ENCODE peak calls at places on chromosomes 7 and 10, in nine cellular contexts. R, X, T, V, K, I, Y, U and D are unnamed samples.

GRCh38 chr7:31690892-31691291 is 3.9 kb downstream of the PPP1R17 start:
- DNase-seq in R (no peak), X (no peak), T (no peak), U (no peak), I (no peak), Y (no peak), K (no peak), V (no peak), D (no peak)

GRCh38 chr7:137343483-137343841 is at the start of gene PTN:
- DNase-seq in Y (peak), T (peak), K (no peak), I (no peak), X (no peak), U (peak), R (peak), V (no peak), D (no peak)

GRCh38 chr7:8063706-8064297 is 95.2 kb downstream of the GLCCI1 start:
- DNase-seq in I (no peak), K (no peak), Y (no peak), U (no peak), X (no peak), V (no peak), R (no peak), T (peak), D (no peak)

GRCh38 chr10:132065491-132066105 is at the start of gene JAKMIP3:
- DNase-seq in Y (peak), K (no peak), X (peak), I (peak), R (peak), U (peak), T (peak), V (no peak), D (no peak)

GRCh38 chr10:131928248-131929095 is 27.7 kb downstream of the PPP2R2D start:
- DNase-seq in V (no peak), U (no peak), K (peak), R (no peak), I (no peak), Y (peak), T (peak), X (peak), D (peak)

GRCh38 chr7:113548561-113548960 is 370.2 kb downstream of the PPP1R3A start:
- DNase-seq in T (no peak), Y (no peak), R (no peak), X (no peak), I (no peak), V (no peak), K (no peak), U (no peak), D (no peak)

GRCh38 chr10:130171196-130171595 is 35.0 kb downstream of the GLRX3 start:
- DNase-seq in R (no peak), U (no peak), V (no peak), K (no peak), X (no peak), T (no peak), Y (no peak), I (no peak), D (peak)

GRCh38 chr7:79216236-79216635 is 237.2 kb downstream of the MAGI2 start:
- DNase-seq in I (no peak), T (no peak), X (no peak), K (no peak), V (no peak), U (no peak), R (peak), Y (no peak), D (no peak)

GRCh38 chr10:775245-776075 is 86.0 kb upstream of the DIP2C start:
- DNase-seq in K (peak), X (peak), U (no peak), V (no peak), R (peak), Y (no peak), T (peak), I (no peak), D (peak)

GRCh38 chr7:32890010-32890552 is 1.5 kb downstream of the KBTBD2 start:
- DNase-seq in Y (no peak), R (no peak), K (no peak), T (peak), V (peak), U (peak), X (no peak), I (no peak), D (peak)

GRCh38 chr7:83957333-83957732 is 237.3 kb downstream of the SEMA3A start:
- DNase-seq in I (no peak), R (no peak), T (no peak), Y (peak), K (no peak), X (no peak), V (no peak), U (no peak), D (no peak)

DNA sequence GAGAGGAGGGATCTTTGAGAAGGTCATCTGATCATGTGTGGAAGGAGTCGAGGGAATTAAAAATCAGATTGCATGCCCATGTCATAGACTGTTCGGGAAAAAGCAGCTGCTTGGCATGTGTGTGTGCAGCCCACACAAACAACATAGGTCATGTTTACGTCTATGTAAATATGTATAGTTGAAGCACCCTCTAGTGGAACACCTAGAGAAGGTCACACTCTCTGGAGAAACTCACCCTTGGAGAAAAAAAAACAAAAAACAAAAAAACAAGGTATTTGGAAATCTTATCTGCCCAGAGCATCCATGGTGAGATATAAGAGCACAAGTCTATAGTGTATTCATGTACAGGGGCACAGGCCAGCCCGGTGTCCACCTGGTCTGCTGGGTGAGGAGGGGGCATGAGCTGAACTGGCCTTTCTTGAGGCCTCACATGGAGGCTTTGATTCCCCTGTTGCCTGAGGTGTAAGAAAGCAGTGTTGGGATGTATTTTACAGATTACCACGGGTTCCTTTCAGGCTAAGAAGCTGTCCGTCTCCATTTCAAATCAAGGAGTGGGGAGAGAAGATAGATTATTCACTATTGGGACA is 98.0 kb downstream of the NPY start:
- DNase-seq in K (peak), Y (no peak), R (no peak), V (peak), I (no peak), U (peak), X (no peak), T (peak), D (peak)
- TF ChIP-seq CTCF in K (peak), Y (peak), R (no peak), V (peak), I (no peak), U (peak), X (no peak), T (peak), D (peak)

GRCh38 chr10:96642530-96642929 is 55.7 kb upstream of the TM9SF3 start:
- DNase-seq in V (no peak), X (no peak), U (no peak), T (no peak), Y (no peak), R (no peak), K (no peak), I (peak), D (no peak)

GRCh38 chr10:96642973-96643372 is 56.2 kb upstream of the TM9SF3 start:
- DNase-seq in U (peak), R (peak), V (peak), K (peak), X (peak), Y (peak), T (peak), I (no peak), D (peak)

GRCh38 chr10:96645191-96645721 is 58.4 kb upstream of the TM9SF3 start:
- DNase-seq in T (no peak), Y (no peak), K (peak), I (no peak), V (no peak), X (no peak), U (no peak), R (peak), D (peak)

GRCh38 chr10:96641896-96642295 is 55.1 kb upstream of the TM9SF3 start:
- DNase-seq in U (no peak), R (no peak), K (no peak), Y (no peak), X (no peak), V (no peak), I (peak), T (no peak), D (no peak)

DNA sequence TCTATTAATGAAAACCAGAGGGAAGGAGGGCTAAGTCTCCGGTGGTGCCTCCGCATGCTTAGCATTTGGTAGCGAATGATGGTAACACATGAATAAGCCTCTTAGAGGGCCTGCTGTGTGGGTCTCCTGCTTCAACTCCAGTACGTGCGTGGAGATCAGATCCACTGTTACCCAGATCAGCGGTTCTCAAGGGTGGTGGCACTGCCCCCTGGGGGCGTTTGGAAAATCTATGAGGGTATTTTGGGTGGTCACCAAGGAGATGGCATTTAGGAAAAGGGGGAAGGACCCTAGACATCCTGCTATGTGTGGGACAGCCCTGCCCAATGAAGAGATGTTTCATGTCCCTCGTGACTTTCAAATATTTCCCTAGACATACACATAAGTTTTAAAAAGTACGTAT is 57.1 kb upstream of the TM9SF3 start:
- DNase-seq in T (no peak), Y (no peak), V (no peak), I (no peak), U (no peak), X (no peak), K (no peak), R (no peak), D (no peak)
- TF ChIP-seq CTCF in T (no peak), Y (peak), V (peak), I (no peak), U (no peak), X (no peak), K (no peak), R (no peak), D (no peak)

DNA sequence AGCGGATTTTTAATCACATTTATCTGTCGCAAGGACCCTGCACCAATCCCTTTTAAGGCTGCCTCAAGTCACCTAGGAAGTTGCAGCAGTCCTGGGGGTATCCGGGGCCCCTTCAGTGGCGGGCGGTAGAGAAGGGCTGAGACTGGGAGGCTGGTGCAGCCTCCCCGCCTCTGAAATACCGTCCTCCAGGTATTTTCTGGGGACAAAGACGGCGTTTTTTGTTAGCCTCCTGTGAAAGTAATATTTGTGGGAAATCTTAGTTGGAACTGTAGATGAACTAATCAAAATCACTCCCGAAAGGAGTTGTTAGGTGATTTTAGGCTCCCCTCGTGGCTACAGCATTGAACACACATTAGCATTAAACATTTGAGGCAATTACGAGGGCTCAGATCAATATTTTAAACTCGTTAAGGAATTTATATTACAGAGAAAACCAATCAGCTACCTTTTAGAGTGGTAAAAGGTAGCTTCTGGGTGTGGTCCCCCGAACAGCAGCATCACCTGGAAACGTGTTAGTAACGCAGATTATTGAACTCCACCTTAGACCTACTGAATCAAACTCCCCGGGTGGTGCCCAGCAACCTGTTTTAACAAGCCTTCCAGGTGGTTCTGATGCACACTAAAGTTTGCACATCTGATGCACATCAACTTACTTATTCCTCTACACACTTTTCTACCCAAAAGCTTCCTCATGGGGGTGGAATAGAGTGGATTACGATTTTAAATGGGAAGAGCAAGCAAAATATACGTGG is 548 bp upstream of the ANXA7 start:
- DNase-seq in T (no peak), X (no peak), Y (no peak), V (no peak), R (no peak), K (no peak), I (no peak), U (peak), D (no peak)
- TF ChIP-seq CTCF in T (no peak), X (peak), Y (no peak), V (peak), R (no peak), K (no peak), I (no peak), U (peak), D (no peak)

GRCh38 chr7:87225696-87226095 is 6.2 kb upstream of the TMEM243 start:
- DNase-seq in R (no peak), I (no peak), T (peak), V (no peak), U (no peak), K (no peak), Y (peak), X (no peak), D (no peak)

GRCh38 chr7:87226495-87226894 is 7.0 kb upstream of the TMEM243 start:
- DNase-seq in V (peak), U (no peak), T (no peak), K (no peak), X (no peak), I (no peak), R (no peak), Y (no peak), D (no peak)

GRCh38 chr7:87220026-87220733 is 648 bp upstream of the TMEM243 start:
- DNase-seq in U (peak), I (peak), R (peak), T (peak), Y (peak), V (peak), K (peak), X (peak), D (peak)

GRCh38 chr7:87220734-87221215 is 1.2 kb upstream of the TMEM243 start:
- DNase-seq in R (no peak), V (no peak), X (no peak), T (peak), U (peak), I (no peak), Y (no peak), K (no peak), D (no peak)

GRCh38 chr7:87223666-87224065 is 4.1 kb upstream of the TMEM243 start:
- DNase-seq in T (no peak), V (no peak), K (no peak), X (no peak), U (no peak), I (no peak), R (no peak), Y (no peak), D (no peak)
- TF ChIP-seq CTCF in T (no peak), V (no peak), K (no peak), X (no peak), U (no peak), I (no peak), R (no peak), Y (no peak), D (no peak)

GRCh38 chr10:17387861-17388503 is 66.4 kb downstream of the ST8SIA6 start:
- DNase-seq in V (no peak), Y (no peak), X (no peak), I (no peak), R (no peak), K (no peak), U (peak), T (no peak), D (no peak)
- TF ChIP-seq CTCF in V (no peak), Y (no peak), X (no peak), I (no peak), R (no peak), K (no peak), U (no peak), T (no peak), D (no peak)

DNA sequence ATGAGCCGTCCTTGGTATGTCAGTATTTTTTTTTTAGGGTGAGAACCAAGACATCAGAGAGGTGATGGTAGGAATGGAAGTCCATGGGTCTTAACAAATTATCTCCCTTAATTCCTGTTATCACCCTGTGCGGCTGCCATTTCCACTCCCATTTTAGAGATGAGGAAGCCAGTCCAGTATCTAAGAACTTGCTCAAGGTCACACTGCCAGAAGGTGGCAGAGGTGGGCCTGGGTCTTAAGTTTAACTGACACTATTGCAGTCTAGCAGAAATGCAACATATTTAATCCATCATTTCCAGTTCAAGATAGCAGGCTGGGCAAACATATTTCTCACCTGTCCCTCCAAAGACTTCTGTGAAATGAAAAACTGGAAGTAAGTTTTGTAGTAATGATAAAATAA is 108.3 kb downstream of the GLI3 start:
- DNase-seq in V (peak), I (no peak), X (no peak), R (no peak), Y (no peak), T (peak), U (no peak), K (no peak), D (no peak)
- TF ChIP-seq CTCF in V (peak), I (no peak), X (no peak), R (no peak), Y (peak), T (peak), U (peak), K (no peak), D (no peak)

GRCh38 chr10:60209874-60210584 is 179.6 kb downstream of the ANK3 start:
- DNase-seq in X (no peak), U (no peak), T (peak), I (no peak), K (no peak), R (no peak), Y (no peak), V (no peak), D (no peak)

GRCh38 chr10:60206735-60207134 is 182.9 kb downstream of the ANK3 start:
- DNase-seq in U (peak), Y (no peak), V (no peak), T (peak), X (no peak), R (no peak), K (no peak), I (no peak), D (no peak)

GRCh38 chr10:60205741-60206140 is 183.9 kb downstream of the ANK3 start:
- DNase-seq in V (no peak), U (no peak), X (no peak), T (no peak), I (no peak), K (no peak), R (no peak), Y (no peak), D (no peak)

GRCh38 chr10:60207894-60208293 is 181.8 kb downstream of the ANK3 start:
- DNase-seq in U (no peak), X (no peak), T (no peak), V (no peak), K (no peak), I (no peak), R (no peak), Y (no peak), D (no peak)

GRCh38 chr10:60208676-60209269 is 180.9 kb downstream of the ANK3 start:
- DNase-seq in V (peak), Y (no peak), T (peak), R (no peak), U (peak), K (no peak), X (no peak), I (no peak), D (peak)
- TF ChIP-seq CTCF in V (peak), Y (peak), T (peak), R (peak), U (peak), K (peak), X (peak), I (peak), D (peak)

DNA sequence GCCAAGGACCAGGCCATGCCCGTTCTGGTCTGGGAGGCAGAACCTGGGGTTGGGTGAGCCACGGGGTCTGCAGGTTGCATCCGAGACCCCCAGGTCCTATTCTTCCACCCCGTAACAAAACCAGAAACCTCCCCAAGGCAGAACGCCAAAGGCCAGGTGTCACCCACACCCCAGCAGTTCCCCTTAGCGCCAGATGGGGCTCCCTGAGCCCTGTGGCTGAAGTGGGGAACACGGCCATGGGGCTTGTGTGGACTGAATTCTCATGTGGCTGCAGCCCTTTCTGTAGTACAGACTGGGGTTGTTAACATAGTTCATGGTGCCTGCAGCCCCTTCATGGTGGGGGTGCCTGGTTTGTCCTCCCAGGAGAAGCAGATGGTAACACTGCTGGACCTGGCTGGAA is 10.2 kb downstream of the BRI3 start:
- DNase-seq in X (no peak), U (peak), K (no peak), I (no peak), R (no peak), T (no peak), Y (no peak), V (peak), D (no peak)
- TF ChIP-seq CTCF in X (no peak), U (peak), K (peak), I (no peak), R (no peak), T (peak), Y (peak), V (peak), D (no peak)